ENCODE peak calls at places on chromosome 2, in four cellular contexts. E is GM19239, K is fibroblast of the aortic adventitia, Q is GM23338. J is an unnamed sample.

GRCh38 chr2:189599245-189599644 is 18.7 kb upstream of the SLC40A1 start:
- DNase-seq in E (no peak), Q (no peak), K (peak), J (peak)

GRCh38 chr2:42064417-42064942 is 16.7 kb downstream of the PKDCC start:
- DNase-seq in Q (no peak), K (peak), E (no peak), J (peak)

GRCh38 chr2:16546128-16546754 is 119.4 kb downstream of the CYRIA start:
- DNase-seq in Q (peak), K (peak), E (peak), J (peak)

GRCh38 chr2:150090031-150090430 is 397.4 kb downstream of the RND3 start:
- DNase-seq in Q (no peak), E (no peak), K (no peak), J (no peak)

GRCh38 chr2:240999873-241000541 is 1.6 kb downstream of the SNED1 start:
- DNase-seq in K (no peak), E (no peak), Q (no peak), J (no peak)

GRCh38 chr2:120531365-120531764 is 185.4 kb downstream of the INHBB start:
- DNase-seq in E (no peak), Q (no peak), K (peak), J (peak)

GRCh38 chr2:151070253-151070652 is 191.4 kb downstream of the RBM43 start:
- DNase-seq in Q (peak), K (no peak), E (no peak), J (no peak)

GRCh38 chr2:163698857-163699256 is 37.0 kb downstream of the FIGN start:
- DNase-seq in K (no peak), E (no peak), Q (peak), J (peak)

GRCh38 chr2:224957540-224958465 is 84.5 kb downstream of the DOCK10 start:
- DNase-seq in K (no peak), E (peak), Q (no peak), J (no peak)

GRCh38 chr2:33236457-33236856 is 240.0 kb upstream of the RASGRP3 start:
- DNase-seq in E (no peak), Q (no peak), K (peak), J (peak)

GRCh38 chr2:20456049-20456665 is 9.3 kb downstream of the RHOB start:
- DNase-seq in Q (no peak), E (no peak), K (no peak), J (peak)

GRCh38 chr2:128595763-128596452 is 277.2 kb upstream of the HS6ST1 start:
- DNase-seq in E (no peak), Q (no peak), K (no peak), J (no peak)

GRCh38 chr2:58740381-58740780 is 499.3 kb upstream of the FANCL start:
- DNase-seq in K (no peak), Q (no peak), E (no peak), J (no peak)

GRCh38 chr2:66481100-66481549 is 46.2 kb downstream of the MEIS1 start:
- DNase-seq in E (no peak), K (peak), Q (peak), J (peak)

GRCh38 chr2:149160701-149161217 is 122.3 kb downstream of the LYPD6B start:
- DNase-seq in Q (no peak), K (no peak), E (peak), J (peak)

J was measured in fibroblast of lung.